ENCODE peak calls at places on chromosomes 4 and X, in six cellular contexts. I, Z, J, X, E and N are unnamed samples.

GRCh38 chrX:38939067-38939466 is 137.8 kb downstream of the MID1IP1 start:
- DNase-seq in I (peak; percentile 29), Z (no peak), J (no peak), X (no peak), E (no peak), N (no peak)

GRCh38 chrX:10795721-10796120 is 175.3 kb upstream of the MID1 start:
- DNase-seq in I (no peak), Z (no peak), J (no peak), X (no peak), E (no peak), N (peak; percentile 24)

GRCh38 chr4:94228488-94229216 is 21.0 kb downstream of the SMARCAD1 start:
- DNase-seq in I (no peak), Z (no peak), J (no peak), X (no peak), E (no peak), N (no peak)

GRCh38 chrX:1215123-1215823 is 2.8 kb upstream of the CRLF2 start:
- DNase-seq in I (no peak), Z (no peak), J (no peak), X (no peak), E (no peak), N (no peak)

GRCh38 chr4:16931906-16932305 is 33.5 kb upstream of the LDB2 start:
- DNase-seq in I (no peak), Z (no peak), J (no peak), X (no peak), E (no peak), N (no peak)

GRCh38 chr4:40596522-40596921 is 33.1 kb downstream of the RBM47 start:
- DNase-seq in I (no peak), Z (no peak), J (no peak), X (no peak), E (no peak), N (no peak)

GRCh38 chrX:136446208-136446607 is 41.5 kb upstream of the BRS3 start:
- DNase-seq in I (no peak), Z (no peak), J (no peak), X (no peak), E (no peak), N (no peak)

GRCh38 chrX:101491943-101492342 is 6.7 kb downstream of the ARMCX4 start:
- DNase-seq in I (no peak), Z (no peak), J (no peak), X (no peak), E (no peak), N (no peak)

GRCh38 chr4:146495277-146495676 is 26.5 kb downstream of the SLC10A7 start:
- DNase-seq in I (no peak), Z (no peak), J (no peak), X (peak; percentile 1), E (no peak), N (no peak)

GRCh38 chrX:76453737-76454406 is 26.4 kb downstream of the MAGEE1 start:
- DNase-seq in I (no peak), Z (no peak), J (no peak), X (no peak), E (no peak), N (no peak)

GRCh38 chr4:177964061-177964460 is 521.8 kb upstream of the AGA start:
- DNase-seq in I (no peak), Z (no peak), J (no peak), X (no peak), E (no peak), N (no peak)

GRCh38 chr4:121096629-121097028 is 24.3 kb upstream of the NDNF start:
- DNase-seq in I (no peak), Z (no peak), J (no peak), X (peak; percentile 7), E (peak; percentile 24), N (peak; percentile 26)

GRCh38 chrX:42290608-42291007 is 367.3 kb upstream of the CASK start:
- DNase-seq in I (no peak), Z (no peak), J (no peak), X (peak; percentile 1), E (peak; percentile 6), N (no peak)

GRCh38 chr4:99207911-99208718 is 10.9 kb downstream of the ADH6 start:
- DNase-seq in I (no peak), Z (no peak), J (no peak), X (no peak), E (no peak), N (no peak)

GRCh38 chr4:143404555-143404954 is 67.9 kb downstream of the GAB1 start:
- DNase-seq in I (no peak), Z (no peak), J (no peak), X (no peak), E (no peak), N (no peak)

GRCh38 chr4:157389751-157390150 is 169.2 kb downstream of the GRIA2 start:
- DNase-seq in I (no peak), Z (no peak), J (no peak), X (no peak), E (no peak), N (no peak)

GRCh38 chr4:185811509-185812364 is at the start of gene SORBS2:
- DNase-seq in I (no peak), Z (peak; percentile 74), J (peak; percentile 35), X (peak; percentile 81), E (no peak), N (peak; percentile 75)

GRCh38 chr4:108830509-108831244 is 67.8 kb upstream of the ETNPPL start:
- DNase-seq in I (no peak), Z (peak; percentile 39), J (peak; percentile 81), X (no peak), E (no peak), N (peak; percentile 53)

GRCh38 chrX:27918799-27919198 is 62.5 kb downstream of the DCAF8L1 start:
- DNase-seq in I (no peak), Z (peak; percentile 54), J (no peak), X (no peak), E (peak; percentile 7), N (peak; percentile 25)

GRCh38 chrX:154123241-154124219 is 20.5 kb upstream of the OPN1LW start:
- DNase-seq in I (no peak), Z (peak; percentile 62), J (peak; percentile 22), X (peak; percentile 24), E (no peak), N (peak; percentile 26)

GRCh38 chrX:32281853-32282252 is 929.5 kb downstream of the DMD start:
- DNase-seq in I (no peak), Z (no peak), J (no peak), X (no peak), E (no peak), N (no peak)

GRCh38 chrX:25156323-25156722 is 140.6 kb upstream of the ARX start:
- DNase-seq in I (no peak), Z (no peak), J (no peak), X (no peak), E (no peak), N (peak; percentile 14)

GRCh38 chrX:53481093-53481492 is 46.9 kb upstream of the HSD17B10 start:
- DNase-seq in I (no peak), Z (peak; percentile 19), J (no peak), X (no peak), E (no peak), N (no peak)

GRCh38 chr4:161856711-161857326 is 307.0 kb downstream of the FSTL5 start:
- DNase-seq in I (no peak), Z (no peak), J (no peak), X (no peak), E (no peak), N (no peak)

GRCh38 chr4:180542445-180543100 is 1700.6 kb upstream of the TENM3 start:
- DNase-seq in I (no peak), Z (no peak), J (no peak), X (no peak), E (peak; percentile 3), N (peak; percentile 10)

GRCh38 chr4:147749811-147750321 is 18.0 kb downstream of the ARHGAP10 start:
- DNase-seq in I (no peak), Z (no peak), J (no peak), X (no peak), E (no peak), N (no peak)

GRCh38 chrX:47030339-47030738 is 47.9 kb upstream of the RGN start:
- DNase-seq in I (no peak), Z (no peak), J (peak; percentile 32), X (peak; percentile 53), E (peak; percentile 51), N (peak; percentile 71)

GRCh38 chr4:106104276-106104675 is 209.0 kb downstream of the NPNT start:
- DNase-seq in I (no peak), Z (no peak), J (no peak), X (no peak), E (no peak), N (no peak)

GRCh38 chrX:5656544-5656943 is 572.1 kb downstream of the NLGN4X start:
- DNase-seq in I (no peak), Z (no peak), J (no peak), X (no peak), E (no peak), N (no peak)

GRCh38 chr4:73870260-73870659 is 1.1 kb downstream of the CXCL1 start:
- DNase-seq in I (no peak), Z (peak; percentile 44), J (no peak), X (no peak), E (no peak), N (no peak)
- H3K27ac ChIP-seq in I (no peak overlapping the region), Z (peak overlapping the region; percentile 80), J (no peak overlapping the region), X (no peak overlapping the region), E (no peak overlapping the region), N (no peak overlapping the region)

DNA sequence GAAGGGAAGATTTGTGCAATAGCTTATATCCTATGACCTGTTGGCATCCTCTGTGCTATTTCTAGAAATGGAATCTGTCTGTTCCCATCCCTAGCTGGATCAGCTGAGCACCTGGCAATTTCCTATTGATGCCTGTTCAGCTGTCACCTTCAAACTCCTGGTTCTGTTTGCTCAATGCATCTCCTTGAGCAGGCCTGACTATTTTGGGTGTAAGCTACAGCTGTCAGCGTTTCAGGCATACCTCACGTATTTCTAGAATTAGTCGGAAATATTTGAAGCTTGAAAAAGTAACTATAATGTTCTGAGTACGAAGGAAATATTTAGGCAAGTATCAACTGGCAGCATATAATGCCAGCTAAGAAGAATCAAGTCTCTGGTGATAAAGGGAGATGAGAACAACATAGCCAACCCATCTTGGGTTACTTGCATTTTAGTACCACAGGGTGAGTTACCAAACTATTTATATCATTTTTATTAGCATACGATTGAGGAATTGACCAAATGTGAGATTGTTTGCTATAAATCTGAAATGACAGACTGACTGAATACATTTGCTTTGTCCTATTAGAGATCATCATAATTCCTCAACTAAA is 36.2 kb upstream of the PLAC1 start:
- DNase-seq in I (no peak), Z (no peak), J (no peak), X (no peak), E (no peak), N (no peak)
- H3K27me3 ChIP-seq in I (no peaks in the 10 kb centered on the region), Z (no peaks in the 10 kb centered on the region), J (no peaks in the 10 kb centered on the region), X (no peaks in the 10 kb centered on the region), E (no peaks in the 10 kb centered on the region), N (no peaks in the 10 kb centered on the region)

DNA sequence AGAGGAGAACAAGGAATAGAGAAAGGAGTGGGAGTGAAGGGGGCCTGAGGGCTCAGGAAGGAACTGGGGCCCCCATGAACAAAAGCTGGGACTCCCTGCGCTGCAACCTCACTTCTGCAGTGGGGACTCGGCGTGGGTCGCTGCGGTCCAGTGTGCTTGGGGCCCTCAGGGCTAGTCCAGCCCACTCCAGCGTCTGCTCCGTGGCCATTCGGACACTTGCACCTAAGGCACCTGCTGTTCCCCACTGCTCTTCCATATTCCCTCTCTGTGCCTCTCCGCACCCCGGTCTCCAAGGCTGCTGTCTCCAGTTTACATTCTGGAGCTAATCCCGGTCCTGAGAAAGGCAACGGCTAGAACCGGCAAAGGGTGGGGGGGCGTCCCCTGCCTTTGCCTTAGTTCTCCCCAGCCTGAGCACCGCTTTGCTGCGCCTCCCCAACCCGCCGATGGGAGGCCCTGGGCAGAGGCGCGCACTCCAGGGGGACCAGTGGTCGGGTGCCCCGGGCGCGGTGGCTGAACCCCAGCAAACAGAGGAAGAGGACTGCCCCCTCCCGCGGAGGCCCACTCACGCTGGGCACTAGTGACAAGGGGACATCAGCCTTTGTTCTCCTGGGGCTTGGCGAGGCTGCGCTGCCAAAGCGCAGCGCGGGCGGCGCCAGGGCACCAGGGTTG is 327.7 kb upstream of the F9 start:
- DNase-seq in I (no peak), Z (no peak), J (no peak), X (no peak), E (no peak), N (peak; percentile 20)
- H3K27ac ChIP-seq in I (no peak overlapping the region), Z (no peak overlapping the region), J (no peak overlapping the region), X (no peak overlapping the region), E (no peak overlapping the region), N (no peak overlapping the region)

GRCh38 chr4:23028875-23029274 is 336.1 kb downstream of the GBA3 start:
- DNase-seq in I (no peak), Z (no peak), J (no peak), X (no peak), E (no peak), N (no peak)
- H3K27me3 ChIP-seq in I (no peaks in the 10 kb centered on the region), Z (no peaks in the 10 kb centered on the region), J (no peaks in the 10 kb centered on the region), X (no peaks in the 10 kb centered on the region), E (no peaks in the 10 kb centered on the region), N (no peaks in the 10 kb centered on the region)